ENCODE peak calls at places on chromosomes 5 and 9, in ten cellular contexts. One of them, this sample, is unnamed. For H3K27me3, the result is how much of the 10 kb centered on the place peaks cover.

GRCh38 chr5:151772868-151773561 is 1.3 kb downstream of the G3BP1 start:
- DNase-seq in upper lobe of right lung: no peak
- DNase-seq in dorsolateral prefrontal cortex: no peak
- DNase-seq in IMR-90: peak
- DNase-seq in heart right ventricle: no peak
- DNase-seq in gastrocnemius medialis: no peak
- DNase-seq in PC-3: peak
- DNase-seq in transverse colon: no peak
- DNase-seq in tibial nerve: no peak
- DNase-seq in sigmoid colon: no peak
- DNase-seq in this sample: no peak

GRCh38 chr5:141875795-141876627 is 2.2 kb downstream of the PCDH1 start:
- DNase-seq in transverse colon: peak
- DNase-seq in IMR-90: no peak
- DNase-seq in gastrocnemius medialis: no peak
- DNase-seq in dorsolateral prefrontal cortex: no peak
- DNase-seq in PC-3: peak
- DNase-seq in upper lobe of right lung: peak
- DNase-seq in tibial nerve: no peak
- DNase-seq in sigmoid colon: no peak
- DNase-seq in heart right ventricle: peak
- DNase-seq in this sample: no peak

GRCh38 chr5:76690704-76691469 is 25.0 kb upstream of the F2R start:
- DNase-seq in sigmoid colon: no peak
- DNase-seq in heart right ventricle: no peak
- DNase-seq in transverse colon: peak
- DNase-seq in IMR-90: peak
- DNase-seq in tibial nerve: no peak
- DNase-seq in dorsolateral prefrontal cortex: no peak
- DNase-seq in upper lobe of right lung: no peak
- DNase-seq in PC-3: peak
- DNase-seq in gastrocnemius medialis: no peak
- DNase-seq in this sample: no peak

GRCh38 chr9:111839981-111840380 is 45.2 kb upstream of the SHOC1 start:
- DNase-seq in sigmoid colon: no peak
- DNase-seq in transverse colon: no peak
- DNase-seq in heart right ventricle: no peak
- DNase-seq in upper lobe of right lung: no peak
- DNase-seq in tibial nerve: no peak
- DNase-seq in IMR-90: peak
- DNase-seq in dorsolateral prefrontal cortex: no peak
- DNase-seq in gastrocnemius medialis: no peak
- DNase-seq in PC-3: peak
- DNase-seq in this sample: no peak

GRCh38 chr5:181205735-181206401 is 872 bp upstream of the TRIM7 start:
- DNase-seq in IMR-90: peak
- DNase-seq in heart right ventricle: no peak
- DNase-seq in transverse colon: no peak
- DNase-seq in sigmoid colon: peak
- DNase-seq in PC-3: no peak
- DNase-seq in tibial nerve: no peak
- DNase-seq in dorsolateral prefrontal cortex: no peak
- DNase-seq in upper lobe of right lung: no peak
- DNase-seq in gastrocnemius medialis: peak
- DNase-seq in this sample: no peak

GRCh38 chr9:116549786-116550660 is 137.1 kb upstream of the TRIM32 start:
- DNase-seq in dorsolateral prefrontal cortex: no peak
- DNase-seq in upper lobe of right lung: no peak
- DNase-seq in heart right ventricle: no peak
- DNase-seq in gastrocnemius medialis: no peak
- DNase-seq in tibial nerve: no peak
- DNase-seq in IMR-90: peak
- DNase-seq in PC-3: no peak
- DNase-seq in sigmoid colon: no peak
- DNase-seq in transverse colon: no peak
- DNase-seq in this sample: no peak

GRCh38 chr9:76323481-76323880 is 70.7 kb downstream of the RFK start:
- DNase-seq in IMR-90: no peak
- DNase-seq in gastrocnemius medialis: no peak
- DNase-seq in transverse colon: no peak
- DNase-seq in tibial nerve: no peak
- DNase-seq in sigmoid colon: no peak
- DNase-seq in heart right ventricle: no peak
- DNase-seq in upper lobe of right lung: no peak
- DNase-seq in PC-3: no peak
- DNase-seq in dorsolateral prefrontal cortex: no peak
- DNase-seq in this sample: no peak

GRCh38 chr5:143874312-143874711 is 62.4 kb downstream of the HMHB1 start:
- DNase-seq in sigmoid colon: no peak
- DNase-seq in gastrocnemius medialis: no peak
- DNase-seq in tibial nerve: no peak
- DNase-seq in upper lobe of right lung: no peak
- DNase-seq in dorsolateral prefrontal cortex: no peak
- DNase-seq in PC-3: no peak
- DNase-seq in IMR-90: peak
- DNase-seq in heart right ventricle: no peak
- DNase-seq in transverse colon: no peak
- DNase-seq in this sample: no peak

GRCh38 chr5:154709368-154710305 is 45.5 kb upstream of the LARP1 start:
- DNase-seq in heart right ventricle: no peak
- DNase-seq in gastrocnemius medialis: no peak
- DNase-seq in transverse colon: no peak
- DNase-seq in sigmoid colon: peak
- DNase-seq in IMR-90: no peak
- DNase-seq in tibial nerve: no peak
- DNase-seq in upper lobe of right lung: no peak
- DNase-seq in dorsolateral prefrontal cortex: no peak
- DNase-seq in PC-3: no peak
- DNase-seq in this sample: no peak

GRCh38 chr5:154714271-154714986 is 40.7 kb upstream of the LARP1 start:
- DNase-seq in gastrocnemius medialis: no peak
- DNase-seq in upper lobe of right lung: no peak
- DNase-seq in heart right ventricle: no peak
- DNase-seq in sigmoid colon: no peak
- DNase-seq in transverse colon: peak
- DNase-seq in IMR-90: peak
- DNase-seq in tibial nerve: no peak
- DNase-seq in dorsolateral prefrontal cortex: no peak
- DNase-seq in PC-3: peak
- DNase-seq in this sample: no peak

GRCh38 chr5:154708845-154709244 is 46.3 kb upstream of the LARP1 start:
- DNase-seq in transverse colon: no peak
- DNase-seq in sigmoid colon: peak
- DNase-seq in upper lobe of right lung: no peak
- DNase-seq in gastrocnemius medialis: no peak
- DNase-seq in IMR-90: peak
- DNase-seq in tibial nerve: no peak
- DNase-seq in heart right ventricle: no peak
- DNase-seq in PC-3: peak
- DNase-seq in dorsolateral prefrontal cortex: no peak
- DNase-seq in this sample: no peak

GRCh38 chr5:154713615-154714125 is 41.5 kb upstream of the LARP1 start:
- DNase-seq in IMR-90: peak
- DNase-seq in gastrocnemius medialis: no peak
- DNase-seq in dorsolateral prefrontal cortex: no peak
- DNase-seq in PC-3: no peak
- DNase-seq in heart right ventricle: no peak
- DNase-seq in sigmoid colon: peak
- DNase-seq in transverse colon: peak
- DNase-seq in tibial nerve: no peak
- DNase-seq in upper lobe of right lung: no peak
- DNase-seq in this sample: no peak

DNA sequence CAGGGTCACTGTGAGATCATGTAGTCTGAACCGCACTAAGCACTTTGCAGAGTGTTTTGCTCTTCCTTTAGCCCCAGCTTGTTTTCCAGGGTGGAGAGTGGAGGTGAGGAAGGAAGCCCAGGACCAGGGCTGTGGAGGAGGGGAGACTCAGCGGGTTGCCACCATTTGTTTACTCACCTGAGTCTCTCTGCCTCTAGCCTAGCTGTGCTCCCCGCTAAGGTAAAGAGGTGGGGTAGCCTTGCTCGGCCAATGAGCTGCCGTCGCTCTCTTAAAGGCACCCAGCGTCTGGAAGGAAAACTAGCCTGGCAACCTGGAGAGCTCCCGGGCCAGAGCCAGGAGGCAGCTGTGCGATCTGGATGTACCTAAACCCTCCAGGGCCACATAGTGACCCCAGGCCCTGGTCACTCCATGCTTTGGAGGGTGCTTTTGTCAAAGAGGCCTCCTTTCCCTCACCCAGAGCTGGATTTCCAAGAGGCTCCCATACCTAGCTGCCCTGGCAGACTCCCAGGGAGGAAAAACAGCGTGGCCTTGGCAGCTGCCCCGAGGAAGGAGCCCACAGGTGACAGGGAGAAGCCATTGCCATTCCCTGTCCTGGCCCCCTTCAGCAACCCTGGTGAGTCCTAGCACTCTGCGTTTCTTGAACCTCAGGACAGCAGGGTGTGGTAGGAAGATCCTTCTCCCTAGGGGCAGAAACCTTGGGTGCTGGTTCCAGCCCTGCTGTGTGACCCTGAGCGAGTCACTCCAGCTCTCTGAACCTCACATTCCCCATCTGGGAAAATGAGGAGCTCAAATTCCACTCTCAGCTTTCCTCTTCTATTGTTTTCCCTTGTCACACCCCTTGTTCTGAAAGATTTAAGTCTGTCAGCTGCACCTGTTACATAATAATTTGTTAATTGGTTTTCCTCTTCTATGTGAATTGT is 42.4 kb upstream of the LARP1 start:
- DNase-seq in heart right ventricle: no peak
- DNase-seq in PC-3: peak
- DNase-seq in sigmoid colon: peak
- DNase-seq in gastrocnemius medialis: no peak
- DNase-seq in upper lobe of right lung: peak
- DNase-seq in tibial nerve: no peak
- DNase-seq in transverse colon: peak
- DNase-seq in dorsolateral prefrontal cortex: no peak
- DNase-seq in IMR-90: no peak
- DNase-seq in this sample: no peak
- TF ChIP-seq CTCF in heart right ventricle: no peak
- TF ChIP-seq CTCF in PC-3: no peak
- TF ChIP-seq CTCF in sigmoid colon: no peak
- TF ChIP-seq CTCF in gastrocnemius medialis: no peak
- TF ChIP-seq CTCF in upper lobe of right lung: no peak
- TF ChIP-seq CTCF in tibial nerve: no peak
- TF ChIP-seq CTCF in transverse colon: no peak
- TF ChIP-seq CTCF in dorsolateral prefrontal cortex: no peak
- TF ChIP-seq CTCF in IMR-90: no peak
- TF ChIP-seq CTCF in this sample: no peak

GRCh38 chr5:2012885-2013284 is 130.2 kb upstream of the IRX4 start:
- DNase-seq in tibial nerve: no peak
- DNase-seq in PC-3: no peak
- DNase-seq in gastrocnemius medialis: no peak
- DNase-seq in dorsolateral prefrontal cortex: no peak
- DNase-seq in IMR-90: no peak
- DNase-seq in transverse colon: no peak
- DNase-seq in sigmoid colon: no peak
- DNase-seq in heart right ventricle: no peak
- DNase-seq in upper lobe of right lung: no peak
- DNase-seq in this sample: no peak

GRCh38 chr5:2014058-2014610 is 131.4 kb upstream of the IRX4 start:
- DNase-seq in tibial nerve: no peak
- DNase-seq in heart right ventricle: no peak
- DNase-seq in sigmoid colon: no peak
- DNase-seq in IMR-90: no peak
- DNase-seq in PC-3: no peak
- DNase-seq in gastrocnemius medialis: no peak
- DNase-seq in dorsolateral prefrontal cortex: no peak
- DNase-seq in transverse colon: no peak
- DNase-seq in upper lobe of right lung: no peak
- DNase-seq in this sample: no peak

GRCh38 chr5:2011481-2012411 is 129.0 kb upstream of the IRX4 start:
- DNase-seq in PC-3: no peak
- DNase-seq in gastrocnemius medialis: no peak
- DNase-seq in dorsolateral prefrontal cortex: no peak
- DNase-seq in sigmoid colon: no peak
- DNase-seq in upper lobe of right lung: no peak
- DNase-seq in IMR-90: no peak
- DNase-seq in tibial nerve: no peak
- DNase-seq in transverse colon: no peak
- DNase-seq in heart right ventricle: peak
- DNase-seq in this sample: no peak

GRCh38 chr5:2015116-2015848 is 132.6 kb upstream of the IRX4 start:
- DNase-seq in upper lobe of right lung: no peak
- DNase-seq in heart right ventricle: no peak
- DNase-seq in IMR-90: no peak
- DNase-seq in tibial nerve: no peak
- DNase-seq in transverse colon: no peak
- DNase-seq in PC-3: no peak
- DNase-seq in gastrocnemius medialis: no peak
- DNase-seq in dorsolateral prefrontal cortex: no peak
- DNase-seq in sigmoid colon: no peak
- DNase-seq in this sample: no peak

GRCh38 chr5:2013301-2014057 is 130.8 kb upstream of the IRX4 start:
- DNase-seq in gastrocnemius medialis: no peak
- DNase-seq in sigmoid colon: no peak
- DNase-seq in upper lobe of right lung: no peak
- DNase-seq in tibial nerve: no peak
- DNase-seq in heart right ventricle: no peak
- DNase-seq in transverse colon: no peak
- DNase-seq in IMR-90: no peak
- DNase-seq in dorsolateral prefrontal cortex: no peak
- DNase-seq in PC-3: no peak
- DNase-seq in this sample: no peak
- H3K27me3 ChIP-seq in gastrocnemius medialis: under half
- H3K27me3 ChIP-seq in sigmoid colon: under half
- H3K27me3 ChIP-seq in upper lobe of right lung: under half
- H3K27me3 ChIP-seq in tibial nerve: under half
- H3K27me3 ChIP-seq in heart right ventricle: under half
- H3K27me3 ChIP-seq in transverse colon: under half
- H3K27me3 ChIP-seq in IMR-90: under half
- H3K27me3 ChIP-seq in dorsolateral prefrontal cortex: under half
- H3K27me3 ChIP-seq in PC-3: half or more
- H3K27me3 ChIP-seq in this sample: under half

GRCh38 chr5:173514666-173515065 is 101.8 kb downstream of the BOD1 start:
- DNase-seq in upper lobe of right lung: no peak
- DNase-seq in gastrocnemius medialis: no peak
- DNase-seq in tibial nerve: no peak
- DNase-seq in transverse colon: no peak
- DNase-seq in heart right ventricle: no peak
- DNase-seq in sigmoid colon: no peak
- DNase-seq in PC-3: peak
- DNase-seq in dorsolateral prefrontal cortex: no peak
- DNase-seq in IMR-90: no peak
- DNase-seq in this sample: no peak

GRCh38 chr5:173517648-173518047 is 98.8 kb downstream of the BOD1 start:
- DNase-seq in gastrocnemius medialis: no peak
- DNase-seq in transverse colon: no peak
- DNase-seq in heart right ventricle: no peak
- DNase-seq in IMR-90: no peak
- DNase-seq in sigmoid colon: no peak
- DNase-seq in PC-3: no peak
- DNase-seq in tibial nerve: no peak
- DNase-seq in dorsolateral prefrontal cortex: no peak
- DNase-seq in upper lobe of right lung: no peak
- DNase-seq in this sample: no peak

GRCh38 chr5:173515526-173515925 is 100.9 kb downstream of the BOD1 start:
- DNase-seq in heart right ventricle: no peak
- DNase-seq in PC-3: peak
- DNase-seq in upper lobe of right lung: no peak
- DNase-seq in dorsolateral prefrontal cortex: no peak
- DNase-seq in transverse colon: no peak
- DNase-seq in sigmoid colon: no peak
- DNase-seq in gastrocnemius medialis: no peak
- DNase-seq in IMR-90: peak
- DNase-seq in tibial nerve: no peak
- DNase-seq in this sample: no peak

GRCh38 chr5:173512637-173513435 is 103.6 kb downstream of the BOD1 start:
- DNase-seq in heart right ventricle: no peak
- DNase-seq in tibial nerve: no peak
- DNase-seq in dorsolateral prefrontal cortex: no peak
- DNase-seq in transverse colon: no peak
- DNase-seq in IMR-90: no peak
- DNase-seq in PC-3: peak
- DNase-seq in gastrocnemius medialis: no peak
- DNase-seq in sigmoid colon: no peak
- DNase-seq in upper lobe of right lung: no peak
- DNase-seq in this sample: no peak

DNA sequence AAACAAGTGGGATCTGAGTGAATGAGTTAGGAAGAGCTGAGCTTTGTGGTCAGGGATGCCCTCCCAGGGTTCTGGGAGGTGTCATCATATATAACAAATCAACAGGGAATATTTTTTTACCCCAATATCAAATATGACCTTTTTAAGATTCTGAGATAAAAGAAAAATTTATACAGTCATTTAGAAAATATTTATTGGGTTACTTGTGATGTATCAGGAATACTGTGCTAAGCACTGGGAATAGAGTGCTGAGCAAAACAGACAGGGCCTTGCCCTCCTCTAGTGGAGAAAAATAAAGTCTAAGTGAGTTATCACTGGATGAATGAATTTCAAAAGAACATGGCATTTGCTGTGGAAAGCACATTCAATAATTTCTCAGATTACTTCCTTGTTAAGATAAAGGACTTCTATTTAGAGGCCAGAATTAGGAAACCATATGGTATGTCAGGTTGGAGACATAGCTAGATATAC is 102.9 kb downstream of the BOD1 start:
- DNase-seq in PC-3: peak
- DNase-seq in dorsolateral prefrontal cortex: no peak
- DNase-seq in heart right ventricle: no peak
- DNase-seq in transverse colon: no peak
- DNase-seq in gastrocnemius medialis: no peak
- DNase-seq in upper lobe of right lung: no peak
- DNase-seq in IMR-90: peak
- DNase-seq in sigmoid colon: no peak
- DNase-seq in tibial nerve: no peak
- DNase-seq in this sample: no peak
- TF ChIP-seq CTCF in PC-3: no peak
- TF ChIP-seq CTCF in dorsolateral prefrontal cortex: no peak
- TF ChIP-seq CTCF in heart right ventricle: no peak
- TF ChIP-seq CTCF in transverse colon: no peak
- TF ChIP-seq CTCF in gastrocnemius medialis: no peak
- TF ChIP-seq CTCF in upper lobe of right lung: no peak
- TF ChIP-seq CTCF in IMR-90: peak
- TF ChIP-seq CTCF in sigmoid colon: no peak
- TF ChIP-seq CTCF in tibial nerve: no peak
- TF ChIP-seq CTCF in this sample: no peak

GRCh38 chr5:73442152-73442860 is 6.3 kb downstream of the FOXD1 start:
- DNase-seq in dorsolateral prefrontal cortex: no peak
- DNase-seq in tibial nerve: no peak
- DNase-seq in gastrocnemius medialis: no peak
- DNase-seq in upper lobe of right lung: no peak
- DNase-seq in sigmoid colon: no peak
- DNase-seq in IMR-90: no peak
- DNase-seq in heart right ventricle: no peak
- DNase-seq in transverse colon: no peak
- DNase-seq in PC-3: no peak
- DNase-seq in this sample: no peak

GRCh38 chr5:73442960-73443627 is 5.5 kb downstream of the FOXD1 start:
- DNase-seq in IMR-90: peak
- DNase-seq in heart right ventricle: no peak
- DNase-seq in upper lobe of right lung: no peak
- DNase-seq in dorsolateral prefrontal cortex: no peak
- DNase-seq in PC-3: no peak
- DNase-seq in transverse colon: no peak
- DNase-seq in tibial nerve: no peak
- DNase-seq in gastrocnemius medialis: no peak
- DNase-seq in sigmoid colon: no peak
- DNase-seq in this sample: no peak

GRCh38 chr5:73445708-73446630 is 2.6 kb downstream of the FOXD1 start:
- DNase-seq in tibial nerve: no peak
- DNase-seq in dorsolateral prefrontal cortex: no peak
- DNase-seq in IMR-90: no peak
- DNase-seq in heart right ventricle: no peak
- DNase-seq in transverse colon: no peak
- DNase-seq in gastrocnemius medialis: no peak
- DNase-seq in PC-3: no peak
- DNase-seq in upper lobe of right lung: no peak
- DNase-seq in sigmoid colon: no peak
- DNase-seq in this sample: no peak

GRCh38 chr5:73444499-73445432 is 3.8 kb downstream of the FOXD1 start:
- DNase-seq in dorsolateral prefrontal cortex: no peak
- DNase-seq in upper lobe of right lung: no peak
- DNase-seq in transverse colon: no peak
- DNase-seq in gastrocnemius medialis: no peak
- DNase-seq in tibial nerve: no peak
- DNase-seq in sigmoid colon: no peak
- DNase-seq in IMR-90: no peak
- DNase-seq in heart right ventricle: no peak
- DNase-seq in PC-3: no peak
- DNase-seq in this sample: no peak

DNA sequence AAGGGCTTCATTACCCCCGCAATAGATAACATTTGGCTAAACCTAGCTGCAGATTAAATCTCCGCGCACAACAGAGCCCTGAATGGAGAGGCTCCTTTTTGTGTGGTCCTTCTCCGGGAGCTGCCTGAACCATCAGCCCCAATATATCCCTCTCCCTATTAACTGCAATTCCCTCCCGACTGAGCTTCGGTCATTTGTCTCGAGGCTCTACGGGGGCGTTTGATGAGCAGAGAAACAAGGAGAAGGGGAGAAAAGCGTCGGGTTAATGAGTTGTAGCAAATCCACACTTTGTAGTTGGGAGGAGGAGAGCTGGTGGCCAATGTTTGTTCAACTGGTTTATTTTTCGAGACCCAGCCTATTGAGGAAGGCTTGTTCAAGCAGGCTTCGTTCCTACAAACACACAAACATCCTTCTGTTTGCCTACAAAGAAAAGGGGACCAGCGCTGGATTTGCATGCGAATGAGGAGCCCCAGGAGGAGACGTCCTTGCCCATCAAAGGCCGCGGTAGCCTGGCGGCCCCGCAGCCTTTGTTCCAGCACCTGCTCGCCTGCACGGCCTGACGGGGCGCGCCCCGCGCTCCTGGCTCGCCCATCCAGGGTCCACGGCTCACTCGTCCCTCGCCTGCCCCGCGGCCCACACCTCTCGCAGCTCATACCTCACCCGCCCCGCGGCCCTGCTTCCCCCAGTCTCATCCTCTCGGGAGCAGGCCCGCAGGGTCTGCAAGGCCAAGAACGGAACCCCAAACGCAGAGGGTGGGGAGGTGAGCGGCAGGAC is 4.7 kb downstream of the FOXD1 start:
- DNase-seq in transverse colon: no peak
- DNase-seq in gastrocnemius medialis: no peak
- DNase-seq in tibial nerve: no peak
- DNase-seq in sigmoid colon: no peak
- DNase-seq in upper lobe of right lung: no peak
- DNase-seq in heart right ventricle: no peak
- DNase-seq in PC-3: no peak
- DNase-seq in IMR-90: no peak
- DNase-seq in dorsolateral prefrontal cortex: no peak
- DNase-seq in this sample: no peak
- H3K27me3 ChIP-seq in transverse colon: half or more
- H3K27me3 ChIP-seq in gastrocnemius medialis: half or more
- H3K27me3 ChIP-seq in tibial nerve: half or more
- H3K27me3 ChIP-seq in sigmoid colon: half or more
- H3K27me3 ChIP-seq in upper lobe of right lung: half or more
- H3K27me3 ChIP-seq in heart right ventricle: half or more
- H3K27me3 ChIP-seq in PC-3: under half
- H3K27me3 ChIP-seq in IMR-90: under half
- H3K27me3 ChIP-seq in dorsolateral prefrontal cortex: half or more
- H3K27me3 ChIP-seq in this sample: under half

This sample was measured in kidney epithelial cell.